ENCODE peak calls at places on chromosomes 4 and X, in eight cellular contexts. P, T, U, B, S, V, Q and Y are unnamed samples.

GRCh38 chr4:102537280-102537679 is 36.1 kb downstream of the NFKB1 start:
- DNase-seq in P (no peak), T (no peak), U (no peak), B (no peak), S (no peak), V (no peak), Q (no peak), Y (no peak)

GRCh38 chrX:140163376-140164159 is 198.2 kb upstream of the CXorf66 start:
- DNase-seq in P (no peak), T (peak), U (no peak), B (no peak), S (no peak), V (no peak), Q (no peak), Y (no peak)

GRCh38 chrX:3345281-3346081 is 971 bp downstream of the MXRA5 start:
- DNase-seq in P (no peak), T (peak), U (peak), B (no peak), S (peak), V (no peak), Q (peak), Y (no peak)

GRCh38 chr4:87555751-87556619 is 26.8 kb upstream of the SPARCL1 start:
- DNase-seq in P (no peak), T (peak), U (no peak), B (peak), S (no peak), V (no peak), Q (no peak), Y (peak)

GRCh38 chr4:122665148-122665547 is 44.3 kb upstream of the IL21 start:
- DNase-seq in P (no peak), T (no peak), U (no peak), B (no peak), S (no peak), V (no peak), Q (no peak), Y (no peak)

GRCh38 chrX:41332408-41332987 is 1.5 kb upstream of the DDX3X start:
- DNase-seq in P (peak), T (no peak), U (peak), B (no peak), S (peak), V (peak), Q (no peak), Y (peak)

GRCh38 chrX:13120017-13120416 is 75.6 kb upstream of the FAM9C start:
- DNase-seq in P (peak), T (peak), U (peak), B (peak), S (no peak), V (no peak), Q (no peak), Y (peak)

GRCh38 chr4:98448923-98449322 is 187.7 kb downstream of the RAP1GDS1 start:
- DNase-seq in P (peak), T (no peak), U (no peak), B (no peak), S (no peak), V (peak), Q (no peak), Y (no peak)

GRCh38 chrX:45775462-45775861 is 574.8 kb upstream of the DIPK2B start:
- DNase-seq in P (no peak), T (peak), U (no peak), B (peak), S (no peak), V (no peak), Q (no peak), Y (no peak)

GRCh38 chr4:8157496-8157895 is 1.1 kb downstream of the ABLIM2 start:
- DNase-seq in P (no peak), T (no peak), U (no peak), B (no peak), S (peak), V (no peak), Q (peak), Y (no peak)

GRCh38 chr4:30256105-30256828 is 463.9 kb upstream of the PCDH7 start:
- DNase-seq in P (no peak), T (no peak), U (no peak), B (peak), S (no peak), V (no peak), Q (no peak), Y (no peak)

GRCh38 chr4:113420938-113421337 is 340.6 kb downstream of the CAMK2D start:
- DNase-seq in P (no peak), T (no peak), U (no peak), B (no peak), S (no peak), V (no peak), Q (no peak), Y (no peak)

GRCh38 chr4:170721812-170722373 is 632.1 kb upstream of the AADAT start:
- DNase-seq in P (no peak), T (peak), U (no peak), B (no peak), S (no peak), V (no peak), Q (no peak), Y (no peak)

GRCh38 chrX:152343306-152343705 is 107.8 kb downstream of the GABRA3 start:
- DNase-seq in P (no peak), T (peak), U (no peak), B (no peak), S (no peak), V (no peak), Q (no peak), Y (no peak)

GRCh38 chr4:108519911-108520310 is 100.5 kb upstream of the RPL34 start:
- DNase-seq in P (no peak), T (no peak), U (no peak), B (no peak), S (no peak), V (no peak), Q (no peak), Y (no peak)

GRCh38 chr4:56871357-56871993 is 36.2 kb upstream of the REST start:
- DNase-seq in P (no peak), T (peak), U (no peak), B (no peak), S (no peak), V (no peak), Q (no peak), Y (no peak)

GRCh38 chr4:140609548-140610425 is 41.0 kb upstream of the UCP1 start:
- DNase-seq in P (no peak), T (peak), U (no peak), B (peak), S (no peak), V (peak), Q (no peak), Y (peak)

GRCh38 chr4:7539659-7540058 is 104.9 kb upstream of the PSAPL1 start:
- DNase-seq in P (no peak), T (no peak), U (no peak), B (peak), S (no peak), V (peak), Q (peak), Y (peak)

GRCh38 chr4:102639602-102640001 is 121.2 kb downstream of the MANBA start:
- DNase-seq in P (no peak), T (no peak), U (no peak), B (no peak), S (no peak), V (no peak), Q (no peak), Y (no peak)

GRCh38 chrX:120308558-120308957 is 2.7 kb downstream of the TMEM255A start:
- DNase-seq in P (no peak), T (no peak), U (no peak), B (no peak), S (no peak), V (no peak), Q (no peak), Y (no peak)

GRCh38 chrX:49001521-49002090 is 458 bp downstream of the GRIPAP1 start:
- DNase-seq in P (peak), T (peak), U (no peak), B (peak), S (no peak), V (peak), Q (no peak), Y (peak)

GRCh38 chrX:68193786-68194185 is 239.5 kb downstream of the OPHN1 start:
- DNase-seq in P (no peak), T (no peak), U (no peak), B (no peak), S (no peak), V (no peak), Q (no peak), Y (no peak)

GRCh38 chr4:176302283-176303275 is 17.2 kb upstream of the SPCS3 start:
- DNase-seq in P (no peak), T (peak), U (no peak), B (peak), S (no peak), V (no peak), Q (no peak), Y (peak)

GRCh38 chr4:6427439-6428090 is 44.8 kb downstream of the PPP2R2C start:
- DNase-seq in P (no peak), T (no peak), U (no peak), B (no peak), S (no peak), V (no peak), Q (peak), Y (no peak)

GRCh38 chrX:34658316-34658715 is 1.2 kb upstream of the TMEM47 start:
- DNase-seq in P (no peak), T (peak), U (no peak), B (no peak), S (no peak), V (no peak), Q (no peak), Y (no peak)

GRCh38 chr4:176435891-176436499 is 116.2 kb downstream of the SPCS3 start:
- DNase-seq in P (no peak), T (peak), U (no peak), B (no peak), S (no peak), V (no peak), Q (no peak), Y (no peak)

GRCh38 chr4:15893967-15894366 is 44.6 kb downstream of the FGFBP1 start:
- DNase-seq in P (no peak), T (peak), U (no peak), B (peak), S (no peak), V (no peak), Q (no peak), Y (peak)

GRCh38 chrX:2892816-2893215 is 36.3 kb downstream of the ARSD start:
- DNase-seq in P (no peak), T (no peak), U (no peak), B (no peak), S (no peak), V (no peak), Q (no peak), Y (no peak)

GRCh38 chr4:125547842-125548241 is 233.1 kb downstream of the FAT4 start:
- DNase-seq in P (no peak), T (no peak), U (no peak), B (no peak), S (no peak), V (no peak), Q (no peak), Y (no peak)

GRCh38 chrX:154840856-154841255 is 6.4 kb upstream of the SMIM9 start:
- DNase-seq in P (no peak), T (peak), U (no peak), B (peak), S (no peak), V (peak), Q (no peak), Y (peak)

GRCh38 chrX:6679988-6680387 is 145.1 kb upstream of the VCX3A start:
- DNase-seq in P (no peak), T (no peak), U (no peak), B (no peak), S (no peak), V (no peak), Q (no peak), Y (no peak)

GRCh38 chr4:121950680-121951569 is 935 bp downstream of the TRPC3 start:
- DNase-seq in P (peak), T (no peak), U (peak), B (no peak), S (no peak), V (no peak), Q (peak), Y (no peak)

GRCh38 chr4:128353791-128354190 is 66.2 kb upstream of the PGRMC2 start:
- DNase-seq in P (no peak), T (no peak), U (no peak), B (peak), S (no peak), V (no peak), Q (no peak), Y (no peak)

GRCh38 chrX:43860646-43861370 is 21.4 kb downstream of the MAOB start:
- DNase-seq in P (no peak), T (peak), U (no peak), B (peak), S (no peak), V (no peak), Q (no peak), Y (peak)

GRCh38 chrX:54810532-54810931 is 3.0 kb downstream of the MAGED2 start:
- DNase-seq in P (no peak), T (no peak), U (no peak), B (no peak), S (no peak), V (no peak), Q (no peak), Y (no peak)

GRCh38 chr4:39047691-39048090 is 14.3 kb upstream of the KLHL5 start:
- DNase-seq in P (no peak), T (no peak), U (no peak), B (peak), S (no peak), V (no peak), Q (no peak), Y (peak)

GRCh38 chrX:15724911-15725310 is 13.2 kb upstream of the CA5B start:
- DNase-seq in P (no peak), T (no peak), U (no peak), B (no peak), S (no peak), V (no peak), Q (no peak), Y (no peak)

GRCh38 chr4:136369073-136369472 is 1163.2 kb downstream of the PCDH18 start:
- DNase-seq in P (no peak), T (no peak), U (no peak), B (peak), S (no peak), V (no peak), Q (no peak), Y (no peak)

DNA sequence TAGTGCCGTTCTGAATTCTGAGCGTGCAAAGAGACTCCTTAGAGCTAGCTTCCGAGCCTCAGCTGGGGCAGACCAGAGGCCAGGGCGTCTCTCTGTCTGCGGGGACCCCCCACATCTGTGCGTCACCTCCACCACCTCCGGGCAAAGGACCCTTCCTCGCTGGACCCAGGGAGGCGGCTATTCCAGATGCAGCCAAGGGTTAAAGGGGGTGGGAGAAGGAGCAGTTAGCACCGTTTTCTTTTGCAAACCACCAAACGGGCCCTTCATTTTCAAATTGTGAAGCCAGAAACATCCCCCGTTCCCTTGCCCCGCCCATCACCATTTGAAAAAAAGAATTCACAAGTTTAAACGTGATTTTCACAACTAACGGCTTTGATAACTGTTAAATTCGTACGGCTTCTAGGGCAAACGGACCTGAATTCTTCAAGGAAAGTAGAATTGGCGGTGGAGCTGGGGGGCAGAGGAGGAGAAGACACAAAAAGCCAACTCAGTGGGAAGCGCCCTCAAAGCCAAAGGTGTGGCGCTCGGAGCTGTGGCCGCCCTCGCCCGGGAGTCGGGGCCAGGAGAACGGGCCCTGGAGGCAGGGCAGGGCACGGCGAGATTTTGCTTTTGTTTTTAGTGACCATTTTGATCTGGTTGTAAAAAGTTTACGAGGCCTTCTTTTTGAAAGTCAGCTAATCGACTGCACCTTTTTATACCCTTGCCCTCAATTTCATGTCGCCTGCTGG is 3.3 kb upstream of the PDGFRA start:
- DNase-seq in P (no peak), T (peak), U (no peak), B (peak), S (no peak), V (no peak), Q (no peak), Y (no peak)
- TF ChIP-seq CTCF in P (no peak), T (no peak), U (no peak), B (no peak), S (no peak), V (no peak), Q (no peak), Y (no peak)

GRCh38 chrX:74534569-74535038 is 79.8 kb downstream of the RLIM start:
- DNase-seq in P (no peak), T (peak), U (no peak), B (no peak), S (no peak), V (no peak), Q (no peak), Y (peak)

GRCh38 chrX:74535211-74535621 is 79.2 kb downstream of the RLIM start:
- DNase-seq in P (peak), T (peak), U (no peak), B (peak), S (no peak), V (peak), Q (no peak), Y (peak)

GRCh38 chrX:74535633-74536141 is 78.7 kb downstream of the RLIM start:
- DNase-seq in P (peak), T (peak), U (peak), B (peak), S (peak), V (no peak), Q (peak), Y (peak)

GRCh38 chrX:74536142-74537010 is 78.0 kb downstream of the RLIM start:
- DNase-seq in P (peak), T (peak), U (peak), B (peak), S (peak), V (no peak), Q (peak), Y (peak)

DNA sequence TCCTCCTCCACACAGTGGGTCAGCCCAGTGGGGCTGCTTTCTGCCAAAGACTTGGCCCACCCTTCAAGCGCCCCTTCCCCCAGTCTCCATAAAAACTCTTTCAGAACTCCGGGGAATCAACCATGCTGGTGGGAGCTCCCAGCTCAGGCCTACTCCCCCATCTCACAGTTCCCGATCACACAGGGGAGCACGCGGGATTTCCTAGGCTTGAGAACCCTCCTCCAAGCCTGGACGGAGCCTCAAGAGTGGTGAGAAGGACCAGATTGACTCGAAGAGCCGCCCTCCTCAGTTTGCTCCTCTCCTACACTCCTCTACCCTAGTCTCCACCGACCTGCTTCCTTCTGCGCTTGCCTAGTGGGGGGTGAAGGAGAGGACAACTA is 77.4 kb downstream of the RLIM start:
- DNase-seq in P (no peak), T (peak), U (no peak), B (no peak), S (peak), V (no peak), Q (no peak), Y (peak)
- H3K4me3 ChIP-seq in P (peak), T (peak), U (peak), B (peak), S (peak), V (no peak), Q (peak), Y (peak)

DNA sequence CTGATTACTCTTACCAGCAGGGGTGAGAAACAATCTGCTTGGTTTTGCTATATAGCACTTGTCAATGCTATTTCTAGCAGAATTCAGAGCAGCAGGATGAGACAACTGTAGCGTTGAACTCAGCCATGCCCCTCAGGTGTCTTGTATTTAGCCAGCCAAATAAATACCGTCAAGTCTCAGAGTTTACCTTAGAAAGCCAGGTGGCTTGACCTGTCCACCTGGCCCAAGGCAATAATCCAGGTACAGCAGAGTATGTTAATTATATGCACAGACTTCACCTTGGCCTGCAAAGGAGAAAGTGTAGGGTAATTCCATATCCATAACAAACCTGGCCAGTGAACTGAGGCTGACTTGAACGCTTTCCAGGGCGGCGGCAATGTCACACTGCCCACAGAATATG is 1303.5 kb downstream of the RAPGEF2 start:
- DNase-seq in P (no peak), T (no peak), U (no peak), B (no peak), S (no peak), V (no peak), Q (no peak), Y (no peak)
- TF ChIP-seq CTCF in P (no peak), T (no peak), U (no peak), B (no peak), S (no peak), V (no peak), Q (no peak), Y (no peak)

GRCh38 chrX:23907106-23907495 is 637 bp downstream of the APOO start:
- DNase-seq in P (no peak), T (no peak), U (no peak), B (no peak), S (no peak), V (peak), Q (no peak), Y (no peak)
- H3K4me3 ChIP-seq in P (peak), T (peak), U (peak), B (peak), S (peak), V (peak), Q (peak), Y (peak)

DNA sequence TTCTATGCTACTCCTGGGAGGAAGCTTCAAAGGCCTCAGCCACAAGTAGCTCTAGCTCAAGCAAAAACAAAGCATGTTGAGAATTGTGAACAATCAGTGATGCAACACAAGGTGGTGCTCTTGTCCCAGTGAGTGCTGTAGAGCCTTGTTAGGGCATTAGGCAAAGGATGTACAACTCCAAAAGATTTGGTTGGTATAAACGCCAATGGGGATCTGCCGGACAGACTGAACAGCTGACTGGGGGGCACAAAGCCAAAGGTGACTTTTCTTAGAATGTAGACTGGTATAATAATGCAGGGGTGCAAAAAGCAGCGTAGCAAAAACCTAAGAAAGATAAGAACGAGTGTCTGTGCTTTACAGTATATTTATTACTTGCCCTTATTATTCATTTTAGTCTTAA is 62.6 kb upstream of the ALB start:
- DNase-seq in P (peak), T (peak), U (no peak), B (peak), S (no peak), V (peak), Q (no peak), Y (peak)
- TF ChIP-seq CTCF in P (peak), T (peak), U (peak), B (peak), S (peak), V (peak), Q (peak), Y (peak)

DNA sequence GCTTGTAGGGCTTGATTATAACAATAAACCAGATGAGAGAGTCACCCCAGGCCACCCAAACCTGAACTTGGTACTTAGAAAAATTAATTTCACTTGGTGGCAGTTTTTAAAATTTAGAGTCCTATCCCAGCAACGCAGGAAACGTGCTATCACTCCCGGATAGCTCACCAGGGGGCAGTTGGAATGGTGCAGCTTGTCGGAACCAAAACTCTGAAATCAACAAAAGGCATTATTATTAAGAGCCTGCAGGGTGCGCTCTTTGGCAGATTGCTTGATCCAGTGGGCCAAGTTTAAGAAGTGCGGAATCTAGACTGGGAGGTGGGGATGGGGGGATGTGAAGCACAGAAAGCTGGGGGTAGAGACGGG is 2.4 kb downstream of the FRAS1 start:
- DNase-seq in P (peak), T (peak), U (no peak), B (peak), S (peak), V (peak), Q (no peak), Y (peak)
- H3K4me3 ChIP-seq in P (peak), T (peak), U (peak), B (peak), S (peak), V (peak), Q (peak), Y (peak)